ENCODE peak calls at places on chromosomes 13 and 19, in six cellular contexts. Y, U, X, F, C and V are unnamed samples.
A peak's percentile ranks its signal among the peaks of the same experiment; 100 is the strongest.

GRCh38 chr13:102878491-102878890 is 32.7 kb downstream of the ERCC5 start:
- DNase-seq in Y (no peak), U (no peak), X (peak; percentile 18), F (peak; percentile 35), C (peak; percentile 29), V (peak; percentile 93)

GRCh38 chr13:99864627-99864990 is 107.0 kb downstream of the ZIC5 start:
- DNase-seq in Y (no peak), U (no peak), X (peak; percentile 55), F (no peak), C (no peak), V (no peak)

GRCh38 chr19:7610491-7611240 is 15.0 kb downstream of the CAMSAP3 start:
- DNase-seq in Y (no peak), U (no peak), X (no peak), F (no peak), C (no peak), V (no peak)

GRCh38 chr13:66803759-66804456 is 426.2 kb downstream of the PCDH9 start:
- DNase-seq in Y (no peak), U (no peak), X (no peak), F (no peak), C (no peak), V (no peak)

GRCh38 chr13:89163081-89163480 is 1491.9 kb downstream of the SLITRK5 start:
- DNase-seq in Y (no peak), U (no peak), X (no peak), F (no peak), C (no peak), V (no peak)

GRCh38 chr19:44111910-44112463 is 1.2 kb upstream of the ZNF225 start:
- DNase-seq in Y (no peak), U (no peak), X (peak; percentile 96), F (peak; percentile 90), C (peak; percentile 57), V (peak; percentile 93)

GRCh38 chr13:29674532-29674931 is 79.0 kb upstream of the SLC7A1 start:
- DNase-seq in Y (no peak), U (no peak), X (no peak), F (peak; percentile 62), C (no peak), V (peak; percentile 60)

GRCh38 chr19:52660981-52661380 is 22.8 kb upstream of the ZNF83 start:
- DNase-seq in Y (no peak), U (no peak), X (no peak), F (no peak), C (no peak), V (peak; percentile 49)

GRCh38 chr19:33424181-33424580 is 50.7 kb downstream of the CEBPG start:
- DNase-seq in Y (no peak), U (no peak), X (no peak), F (no peak), C (no peak), V (no peak)

GRCh38 chr13:44311011-44311481 is 62.6 kb upstream of the SERP2 start:
- DNase-seq in Y (no peak), U (peak; percentile 76), X (no peak), F (peak; percentile 13), C (no peak), V (peak; percentile 66)

GRCh38 chr13:61546911-61547310 is 131.3 kb upstream of the PCDH20 start:
- DNase-seq in Y (no peak), U (no peak), X (no peak), F (no peak), C (no peak), V (no peak)

GRCh38 chr13:69423844-69424243 is 683.8 kb upstream of the ATXN8OS start:
- DNase-seq in Y (no peak), U (no peak), X (no peak), F (no peak), C (no peak), V (no peak)

GRCh38 chr19:3475449-3475848 is 4.9 kb downstream of the SMIM24 start:
- DNase-seq in Y (no peak), U (no peak), X (no peak), F (no peak), C (no peak), V (no peak)

GRCh38 chr19:37899453-37899852 is 6.9 kb downstream of the WDR87 start:
- DNase-seq in Y (no peak), U (no peak), X (no peak), F (no peak), C (no peak), V (no peak)

GRCh38 chr13:40023608-40024577 is 368.4 kb downstream of the COG6 start:
- DNase-seq in Y (no peak), U (no peak), X (no peak), F (peak; percentile 16), C (no peak), V (no peak)

GRCh38 chr19:13920940-13921744 is 15.1 kb downstream of the CC2D1A start:
- DNase-seq in Y (peak; percentile 25), U (peak; percentile 72), X (peak; percentile 76), F (peak; percentile 73), C (no peak), V (peak; percentile 41)

GRCh38 chr19:20067898-20068297 is 9.9 kb upstream of the ZNF90 start:
- DNase-seq in Y (no peak), U (no peak), X (peak; percentile 85), F (no peak), C (no peak), V (no peak)

GRCh38 chr19:33416307-33417215 is 43.1 kb downstream of the CEBPG start:
- DNase-seq in Y (no peak), U (peak; percentile 47), X (peak; percentile 90), F (peak; percentile 71), C (peak; percentile 50), V (peak; percentile 41)

GRCh38 chr13:109243311-109243951 is 543.0 kb downstream of the IRS2 start:
- DNase-seq in Y (no peak), U (peak; percentile 96), X (peak; percentile 6), F (peak; percentile 85), C (no peak), V (peak; percentile 97)

GRCh38 chr19:44539236-44539819 is 9.9 kb upstream of the CEACAM20 start:
- DNase-seq in Y (no peak), U (no peak), X (no peak), F (peak; percentile 70), C (no peak), V (no peak)

GRCh38 chr19:44003461-44004134 is 841 bp downstream of the ZNF230 start:
- DNase-seq in Y (no peak), U (no peak), X (peak; percentile 33), F (peak; percentile 51), C (no peak), V (no peak)

GRCh38 chr13:112588490-112589297 is 741 bp upstream of the TUBGCP3 start:
- DNase-seq in Y (no peak), U (no peak), X (no peak), F (no peak), C (no peak), V (no peak)

GRCh38 chr19:2167896-2168618 is 4.3 kb downstream of the DOT1L start:
- DNase-seq in Y (peak; percentile 87), U (no peak), X (no peak), F (peak; percentile 74), C (no peak), V (peak; percentile 41)

GRCh38 chr19:4506449-4507149 is 11.7 kb downstream of the PLIN4 start:
- DNase-seq in Y (no peak), U (no peak), X (no peak), F (peak; percentile 75), C (no peak), V (peak; percentile 59)

GRCh38 chr13:101893021-101893420 is 440.5 kb downstream of the ITGBL1 start:
- DNase-seq in Y (no peak), U (no peak), X (no peak), F (no peak), C (no peak), V (no peak)

GRCh38 chr19:41886761-41887710 is 4.1 kb downstream of the ARHGEF1 start:
- DNase-seq in Y (no peak), U (no peak), X (peak; percentile 64), F (no peak), C (no peak), V (no peak)

GRCh38 chr13:96817336-96817941 is 176.8 kb downstream of the OXGR1 start:
- DNase-seq in Y (no peak), U (no peak), X (peak; percentile 73), F (peak; percentile 42), C (peak; percentile 23), V (no peak)

GRCh38 chr19:57241181-57241580 is 749 bp downstream of the ZNF805 start:
- DNase-seq in Y (no peak), U (no peak), X (peak; percentile 3), F (peak; percentile 57), C (no peak), V (peak; percentile 36)

GRCh38 chr19:7871280-7871529 is 3.0 kb downstream of the PRR36 start:
- DNase-seq in Y (no peak), U (no peak), X (peak; percentile 88), F (no peak), C (no peak), V (no peak)

GRCh38 chr13:75762066-75762937 is 126.2 kb downstream of the LMO7 start:
- DNase-seq in Y (peak; percentile 84), U (peak; percentile 94), X (no peak), F (peak; percentile 73), C (no peak), V (no peak)

GRCh38 chr19:5690955-5691204 is 785 bp downstream of the RPL36 start:
- DNase-seq in Y (no peak), U (no peak), X (no peak), F (peak; percentile 53), C (no peak), V (no peak)

GRCh38 chr13:38135590-38135989 is 214.1 kb upstream of the UFM1 start:
- DNase-seq in Y (no peak), U (no peak), X (no peak), F (no peak), C (no peak), V (no peak)
- H3K4me2 ChIP-seq in Y (no peak overlapping the region), U (no peak overlapping the region), X (no peak overlapping the region), F (no peak overlapping the region), C (no peak overlapping the region), V (no peak overlapping the region)

GRCh38 chr13:110681868-110682550 is 23.9 kb downstream of the CARS2 start:
- DNase-seq in Y (no peak), U (no peak), X (no peak), F (no peak), C (no peak), V (no peak)
- H3K27ac ChIP-seq in Y (no peak overlapping the region), U (no peak overlapping the region), X (no peak overlapping the region), F (no peak overlapping the region), C (no peak overlapping the region), V (no peak overlapping the region)

DNA sequence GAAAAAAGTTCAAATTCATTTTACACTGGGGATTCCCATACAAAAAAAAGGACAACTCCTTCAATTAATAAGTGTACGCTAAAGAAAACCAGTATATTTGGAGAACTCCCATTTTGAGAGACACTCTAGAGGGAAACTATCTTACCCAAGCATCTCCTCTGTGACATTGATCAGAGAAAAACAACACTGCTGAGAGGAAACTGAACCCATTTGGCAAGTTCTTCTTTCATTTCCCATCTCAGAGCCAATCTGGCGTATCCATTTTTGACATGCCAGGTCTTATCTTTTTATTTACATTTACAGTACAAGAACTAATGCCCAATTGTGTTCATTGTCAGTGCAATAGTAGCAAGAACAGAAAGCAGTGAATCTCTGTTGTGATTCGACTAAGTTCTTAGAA is 30.1 kb downstream of the LIG4 start:
- DNase-seq in Y (no peak), U (no peak), X (no peak), F (no peak), C (no peak), V (no peak)
- H2AFZ ChIP-seq in Y (no peak overlapping the region), U (no peak overlapping the region), X (no peak overlapping the region), F (no peak overlapping the region), C (no peak overlapping the region), V (no peak overlapping the region)

DNA sequence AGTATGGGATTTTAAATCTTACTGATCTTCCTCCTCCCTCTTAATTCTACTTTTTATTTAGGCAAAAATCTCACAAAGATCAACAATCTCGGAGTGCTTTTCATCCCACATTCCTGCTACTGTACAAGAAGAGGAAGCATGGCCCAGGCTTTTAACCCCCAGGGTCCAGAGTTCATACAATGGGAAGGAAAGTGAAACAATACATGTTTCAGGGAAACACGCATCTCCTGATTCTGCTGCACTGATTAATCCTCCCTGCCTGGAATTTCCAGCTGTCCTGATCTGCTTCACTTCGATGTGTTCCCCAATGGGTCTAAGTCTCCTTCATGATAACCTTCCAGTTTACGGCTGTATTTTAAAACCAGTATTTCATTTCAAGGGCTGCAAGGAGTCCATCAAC is 44.5 kb downstream of the COL4A1 start:
- DNase-seq in Y (no peak), U (no peak), X (no peak), F (no peak), C (no peak), V (no peak)
- H3K4me2 ChIP-seq in Y (no peak overlapping the region), U (no peak overlapping the region), X (no peak overlapping the region), F (no peak overlapping the region), C (no peak overlapping the region), V (no peak overlapping the region)